ENCODE peak calls at places on chromosomes 12 and 14, in seven cellular contexts. J, W, I, F, T, P and A are unnamed samples.

GRCh38 chr14:52046376-52046917 is 22.4 kb downstream of the NID2 start:
- DNase-seq in J (no peak), W (no peak), I (no peak), F (no peak), T (no peak), P (no peak), A (no peak)

GRCh38 chr12:15304296-15304695 is 18.0 kb upstream of the PTPRO start:
- DNase-seq in J (no peak), W (no peak), I (no peak), F (no peak), T (no peak), P (no peak), A (no peak)

GRCh38 chr14:89212386-89213235 is 204.4 kb downstream of the FOXN3 start:
- DNase-seq in J (no peak), W (no peak), I (no peak), F (no peak), T (no peak), P (no peak), A (no peak)

GRCh38 chr12:12749433-12749832 is 32.3 kb downstream of the CDKN1B start:
- DNase-seq in J (peak; percentile 24), W (peak; percentile 47), I (no peak), F (no peak), T (peak; percentile 63), P (no peak), A (no peak)

GRCh38 chr14:68549057-68549421 is 243.8 kb downstream of the ZFP36L1 start:
- DNase-seq in J (no peak), W (no peak), I (peak; percentile 51), F (peak; percentile 45), T (no peak), P (no peak), A (no peak)

GRCh38 chr12:98509063-98509462 is 6.3 kb upstream of the TMPO start:
- DNase-seq in J (no peak), W (no peak), I (no peak), F (peak; percentile 41), T (peak; percentile 20), P (no peak), A (no peak)

GRCh38 chr12:7102582-7102981 is 6.4 kb downstream of the C1RL start:
- DNase-seq in J (no peak), W (no peak), I (no peak), F (no peak), T (no peak), P (no peak), A (no peak)

GRCh38 chr14:97185186-97185585 is 388.0 kb downstream of the VRK1 start:
- DNase-seq in J (no peak), W (no peak), I (no peak), F (peak; percentile 51), T (no peak), P (no peak), A (no peak)

GRCh38 chr12:103852498-103852992 is 11.5 kb upstream of the NT5DC3 start:
- DNase-seq in J (no peak), W (no peak), I (no peak), F (no peak), T (peak; percentile 75), P (no peak), A (no peak)

GRCh38 chr12:124651508-124652273 is 84.3 kb upstream of the NCOR2 start:
- DNase-seq in J (no peak), W (no peak), I (no peak), F (no peak), T (no peak), P (no peak), A (no peak)

GRCh38 chr12:76276499-76277151 is 71.6 kb downstream of the BBS10 start:
- DNase-seq in J (no peak), W (no peak), I (no peak), F (no peak), T (no peak), P (no peak), A (no peak)

GRCh38 chr14:66240112-66240511 is 246.1 kb upstream of the CCDC196 start:
- DNase-seq in J (no peak), W (no peak), I (no peak), F (no peak), T (no peak), P (no peak), A (no peak)

GRCh38 chr12:47736877-47737676 is 11.8 kb upstream of the ENDOU start:
- DNase-seq in J (peak; percentile 56), W (peak; percentile 96), I (no peak), F (no peak), T (no peak), P (peak; percentile 95), A (peak; percentile 88)

GRCh38 chr14:22474730-22475351 is 114.2 kb downstream of the DAD1 start:
- DNase-seq in J (no peak), W (no peak), I (no peak), F (no peak), T (no peak), P (no peak), A (no peak)

GRCh38 chr12:131090254-131091210 is 136.8 kb downstream of the ADGRD1 start:
- DNase-seq in J (peak; percentile 4), W (peak; percentile 5), I (no peak), F (no peak), T (no peak), P (peak; percentile 7), A (no peak)

GRCh38 chr14:66746316-66747006 is 238.5 kb downstream of the GPHN start:
- DNase-seq in J (no peak), W (no peak), I (peak; percentile 14), F (no peak), T (peak; percentile 12), P (no peak), A (no peak)

GRCh38 chr12:110582286-110583136 is 607 bp downstream of the PPTC7 start:
- DNase-seq in J (peak; percentile 74), W (peak; percentile 66), I (no peak), F (peak; percentile 70), T (no peak), P (peak; percentile 83), A (peak; percentile 56)

GRCh38 chr12:4780624-4781023 is 60.4 kb downstream of the GALNT8 start:
- DNase-seq in J (no peak), W (no peak), I (no peak), F (no peak), T (no peak), P (no peak), A (no peak)

GRCh38 chr14:21933681-21934080 is 260.1 kb upstream of the OR4E1 start:
- DNase-seq in J (no peak), W (no peak), I (no peak), F (no peak), T (no peak), P (no peak), A (no peak)

GRCh38 chr14:59098377-59098776 is 90.1 kb upstream of the DAAM1 start:
- DNase-seq in J (no peak), W (no peak), I (peak; percentile 26), F (no peak), T (no peak), P (no peak), A (no peak)
- H3K27ac ChIP-seq in J (no peak overlapping the region), W (no peak overlapping the region), I (peak overlapping the region; percentile 73), F (no peak overlapping the region), T (no peak overlapping the region), P (no peak overlapping the region), A (no peak overlapping the region)

GRCh38 chr12:51390457-51391046 is 654 bp downstream of the GALNT6 start:
- DNase-seq in J (no peak), W (no peak), I (no peak), F (no peak), T (no peak), P (no peak), A (no peak)

GRCh38 chr12:51392556-51393237 is 1.5 kb upstream of the GALNT6 start:
- DNase-seq in J (peak; percentile 39), W (no peak), I (no peak), F (peak; percentile 54), T (no peak), P (no peak), A (no peak)

GRCh38 chr12:51389302-51389999 is 1.8 kb downstream of the GALNT6 start:
- DNase-seq in J (peak; percentile 37), W (no peak), I (no peak), F (no peak), T (no peak), P (peak; percentile 24), A (peak; percentile 58)

GRCh38 chr12:51388826-51389225 is 2.4 kb downstream of the GALNT6 start:
- DNase-seq in J (no peak), W (no peak), I (no peak), F (no peak), T (no peak), P (no peak), A (no peak)

DNA sequence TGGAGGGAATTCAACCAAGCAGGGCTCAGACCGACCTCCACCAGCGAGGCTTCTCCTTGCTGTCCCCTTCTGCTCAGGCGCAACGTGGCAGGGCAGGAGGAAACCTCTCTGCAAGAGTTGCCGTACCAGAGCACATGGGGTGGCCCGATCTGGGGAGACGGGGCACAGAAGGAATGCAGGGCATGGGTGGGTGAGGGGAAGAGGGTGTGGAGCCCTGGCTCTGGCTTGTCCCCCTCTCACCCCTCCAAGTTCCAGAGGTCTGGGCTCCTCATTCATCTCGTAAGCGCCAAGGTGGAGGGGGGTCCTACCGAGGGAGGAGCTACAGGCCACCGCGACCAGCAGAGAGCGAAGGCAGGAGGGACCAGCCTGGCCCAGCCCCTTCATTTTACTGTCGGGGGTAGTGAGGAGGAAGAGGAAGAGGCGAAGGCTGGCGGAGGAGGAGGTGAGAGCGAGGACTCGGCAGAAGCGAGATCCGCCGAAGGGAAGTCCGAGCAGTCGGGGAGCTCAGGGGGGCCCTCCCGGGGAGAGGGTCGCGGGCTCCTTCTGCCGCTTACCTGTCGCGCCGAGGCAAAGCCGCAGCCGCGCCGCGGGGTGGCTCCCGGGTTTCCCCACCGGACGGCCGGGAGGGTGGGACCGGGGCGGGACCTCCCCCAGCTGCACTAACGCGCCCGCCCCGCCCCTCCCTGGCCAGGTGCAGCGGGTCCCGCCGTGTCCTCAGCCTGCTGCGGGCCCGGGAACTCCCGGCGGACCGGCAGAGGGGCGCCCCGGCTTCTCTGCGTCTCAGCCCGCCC is at the start of gene GALNT6:
- DNase-seq in J (peak; percentile 87), W (no peak), I (peak; percentile 51), F (peak; percentile 92), T (no peak), P (peak; percentile 69), A (peak; percentile 82)
- TF ChIP-seq POLR2A in J (peak; percentile 34), W (no peak), I (no peak), F (peak; percentile 25), T (no peak), P (no peak), A (no peak)

GRCh38 chr12:24814379-24815086 is 134.4 kb downstream of the BCAT1 start:
- DNase-seq in J (no peak), W (no peak), I (no peak), F (no peak), T (no peak), P (no peak), A (no peak)
- TF ChIP-seq EP300 in J (no peak), W (no peak), I (no peak), F (no peak), T (no peak), P (no peak), A (no peak)

DNA sequence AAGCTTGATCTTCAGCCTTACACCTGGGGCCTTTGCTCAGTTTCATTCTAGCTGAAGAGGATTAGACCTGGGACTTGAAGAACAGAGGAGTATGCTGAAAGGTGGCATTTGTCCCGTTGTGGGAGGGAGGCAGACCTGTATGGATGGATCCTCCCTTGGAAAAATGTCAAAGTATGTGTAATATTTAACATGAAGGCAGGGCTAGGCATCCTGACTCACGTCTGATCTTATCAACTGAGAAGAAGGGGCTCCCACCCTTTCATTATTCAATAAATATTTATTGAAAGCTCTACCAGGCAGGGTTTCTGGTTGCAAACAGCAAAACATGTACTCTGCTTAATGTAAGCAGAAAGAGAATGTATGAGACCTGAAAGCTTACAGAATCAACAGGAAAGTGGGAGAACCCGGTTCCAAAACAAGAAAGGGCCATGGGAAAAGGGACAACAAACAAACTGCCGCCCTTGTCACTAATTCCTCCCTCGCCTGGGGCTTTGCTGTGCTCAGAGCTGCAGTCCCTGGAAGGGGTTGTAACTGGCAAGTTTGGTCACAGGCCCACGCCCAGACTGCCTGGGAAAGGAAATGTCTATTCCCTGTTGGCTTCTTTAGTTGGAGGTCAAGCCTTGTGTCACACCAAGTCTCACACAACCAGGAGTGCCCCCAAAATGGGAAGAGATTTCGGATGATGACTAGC is 37.1 kb downstream of the RAB35 start:
- DNase-seq in J (no peak), W (no peak), I (peak; percentile 67), F (no peak), T (peak; percentile 78), P (no peak), A (no peak)
- H3K27ac ChIP-seq in J (no peak overlapping the region), W (no peak overlapping the region), I (peak overlapping the region; percentile 75), F (no peak overlapping the region), T (no peak overlapping the region), P (no peak overlapping the region), A (peak overlapping the region; percentile 76)